ENCODE peak calls at places on chromosomes 11 and 22, in four cellular contexts. One of them, this sample, is unnamed.

GRCh38 chr22:44531487-44531886 is 33.5 kb upstream of the RTL6 start:
- DNase-seq in K562: no peak
- DNase-seq in GM12878: no peak
- DNase-seq in HepG2: no peak
- DNase-seq in this sample: no peak

GRCh38 chr11:57942808-57943207 is 80.9 kb upstream of the OR9Q1 start:
- DNase-seq in HepG2: no peak
- DNase-seq in GM12878: no peak
- DNase-seq in K562: no peak
- DNase-seq in this sample: no peak

GRCh38 chr22:47808886-47809620 is 1046.6 kb downstream of the TBC1D22A start:
- DNase-seq in GM12878: no peak
- DNase-seq in HepG2: no peak
- DNase-seq in K562: no peak
- DNase-seq in this sample: no peak

GRCh38 chr11:18705651-18706281 is 7.2 kb downstream of the TMEM86A start:
- DNase-seq in HepG2: no peak
- DNase-seq in K562: no peak
- DNase-seq in GM12878: no peak
- DNase-seq in this sample: peak

GRCh38 chr11:30811226-30811625 is 225.1 kb upstream of the MPPED2 start:
- DNase-seq in GM12878: no peak
- DNase-seq in HepG2: no peak
- DNase-seq in K562: no peak
- DNase-seq in this sample: no peak

GRCh38 chr11:97033178-97033577 is 643.4 kb downstream of the JRKL start:
- DNase-seq in GM12878: no peak
- DNase-seq in HepG2: no peak
- DNase-seq in K562: no peak
- DNase-seq in this sample: no peak

GRCh38 chr22:45763236-45763624 is 91.6 kb downstream of the ATXN10 start:
- DNase-seq in HepG2: no peak
- DNase-seq in K562: no peak
- DNase-seq in GM12878: no peak
- DNase-seq in this sample: no peak

GRCh38 chr11:125451400-125452124 is 44.5 kb downstream of the FEZ1 start:
- DNase-seq in HepG2: no peak
- DNase-seq in K562: peak
- DNase-seq in GM12878: no peak
- DNase-seq in this sample: peak

GRCh38 chr11:111634981-111635705 is 32.9 kb downstream of the SIK2 start:
- DNase-seq in HepG2: no peak
- DNase-seq in K562: peak
- DNase-seq in GM12878: no peak
- DNase-seq in this sample: no peak

GRCh38 chr11:131389582-131389981 is 19.2 kb downstream of the NTM start:
- DNase-seq in HepG2: no peak
- DNase-seq in GM12878: no peak
- DNase-seq in K562: no peak
- DNase-seq in this sample: no peak

GRCh38 chr11:13098890-13099289 is 89.8 kb downstream of the RASSF10 start:
- DNase-seq in HepG2: no peak
- DNase-seq in K562: no peak
- DNase-seq in GM12878: no peak
- DNase-seq in this sample: no peak

GRCh38 chr11:10107522-10107921 is 186.5 kb downstream of the SBF2 start:
- DNase-seq in HepG2: no peak
- DNase-seq in GM12878: no peak
- DNase-seq in K562: no peak
- DNase-seq in this sample: no peak

GRCh38 chr22:37176464-37177061 is 11.5 kb downstream of the C1QTNF6 start:
- DNase-seq in HepG2: no peak
- DNase-seq in K562: no peak
- DNase-seq in GM12878: no peak
- DNase-seq in this sample: no peak

GRCh38 chr22:37088750-37089408 is 20.6 kb downstream of the TMPRSS6 start:
- DNase-seq in HepG2: no peak
- DNase-seq in GM12878: no peak
- DNase-seq in K562: no peak
- DNase-seq in this sample: no peak

GRCh38 chr11:114709960-114710359 is 31.6 kb downstream of the NXPE2 start:
- DNase-seq in GM12878: no peak
- DNase-seq in HepG2: no peak
- DNase-seq in K562: no peak
- DNase-seq in this sample: no peak

GRCh38 chr11:69138265-69138664 is 17.5 kb upstream of the SMIM38 start:
- DNase-seq in K562: peak
- DNase-seq in GM12878: no peak
- DNase-seq in HepG2: no peak
- DNase-seq in this sample: no peak

GRCh38 chr11:130124096-130124495 is 35.5 kb upstream of the ST14 start:
- DNase-seq in GM12878: no peak
- DNase-seq in K562: no peak
- DNase-seq in HepG2: peak
- DNase-seq in this sample: no peak

GRCh38 chr22:29689872-29690213 is 30.0 kb upstream of the CABP7 start:
- DNase-seq in GM12878: no peak
- DNase-seq in HepG2: peak
- DNase-seq in K562: peak
- DNase-seq in this sample: peak

GRCh38 chr11:45042560-45042959 is 91.9 kb upstream of the TP53I11 start:
- DNase-seq in K562: no peak
- DNase-seq in HepG2: no peak
- DNase-seq in GM12878: no peak
- DNase-seq in this sample: no peak

GRCh38 chr22:47561115-47561675 is 798.7 kb downstream of the TBC1D22A start:
- DNase-seq in K562: no peak
- DNase-seq in HepG2: no peak
- DNase-seq in GM12878: no peak
- DNase-seq in this sample: no peak

GRCh38 chr22:41561335-41561734 is 525 bp downstream of the CSDC2 start:
- DNase-seq in K562: no peak
- DNase-seq in GM12878: no peak
- DNase-seq in HepG2: no peak
- DNase-seq in this sample: peak

GRCh38 chr22:23773247-23774113 is 831 bp downstream of the MMP11 start:
- DNase-seq in HepG2: no peak
- DNase-seq in K562: no peak
- DNase-seq in GM12878: no peak
- DNase-seq in this sample: peak

GRCh38 chr11:20363500-20364411 is at the start of gene HTATIP2:
- DNase-seq in K562: peak
- DNase-seq in HepG2: no peak
- DNase-seq in GM12878: no peak
- DNase-seq in this sample: peak
- TF ChIP-seq CBFB in K562: no peak
- TF ChIP-seq CBFB in HepG2: no peak
- TF ChIP-seq CBFB in GM12878: no peak
- TF ChIP-seq CBFB in this sample: no peak

DNA sequence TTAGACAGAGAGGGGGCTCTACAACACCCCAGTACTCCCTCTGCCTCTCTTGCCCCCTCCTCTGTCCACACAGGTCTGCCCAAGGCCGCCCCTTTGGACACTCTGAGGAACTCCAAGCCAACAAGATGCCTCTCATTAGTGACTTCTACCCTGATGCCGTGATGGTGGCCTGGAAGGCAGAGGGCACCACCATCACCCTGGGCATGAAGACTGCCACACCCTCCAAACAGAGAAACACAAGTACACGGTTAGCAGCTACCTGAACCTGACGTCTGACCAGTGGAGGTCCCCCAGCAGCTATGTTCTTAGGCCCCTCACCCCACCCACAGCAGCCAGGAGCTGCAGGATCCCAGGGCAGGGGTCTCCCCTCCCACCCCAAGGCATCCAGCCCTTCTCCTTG is 125.1 kb downstream of the MED15 start:
- DNase-seq in K562: no peak
- DNase-seq in HepG2: no peak
- DNase-seq in GM12878: no peak
- DNase-seq in this sample: no peak
- TF ChIP-seq CBFB in K562: no peak
- TF ChIP-seq CBFB in HepG2: no peak
- TF ChIP-seq CBFB in GM12878: no peak
- TF ChIP-seq CBFB in this sample: no peak

DNA sequence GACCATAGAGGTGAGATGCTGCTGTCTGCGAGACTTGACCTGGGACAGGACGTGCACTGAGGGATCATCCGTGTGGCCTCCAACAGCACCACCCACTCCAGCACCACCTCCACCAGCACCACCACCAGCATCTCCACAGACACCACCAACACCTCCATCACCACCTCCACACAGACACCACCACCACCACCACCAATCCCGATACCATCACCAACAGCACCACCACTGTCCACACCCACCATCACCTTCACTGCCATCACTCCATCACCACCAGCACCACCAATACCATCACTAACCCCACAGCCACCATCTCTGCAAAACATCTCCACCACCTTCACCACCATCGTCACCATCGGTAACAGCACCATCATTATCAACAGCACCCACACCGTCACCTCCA is 26.6 kb upstream of the SLC22A12 start:
- DNase-seq in HepG2: no peak
- DNase-seq in K562: no peak
- DNase-seq in GM12878: no peak
- DNase-seq in this sample: no peak
- TF ChIP-seq CBFB in HepG2: no peak
- TF ChIP-seq CBFB in K562: no peak
- TF ChIP-seq CBFB in GM12878: no peak
- TF ChIP-seq CBFB in this sample: no peak

GRCh38 chr11:126917531-126918204 is 82.9 kb downstream of the KIRREL3 start:
- DNase-seq in K562: peak
- DNase-seq in HepG2: no peak
- DNase-seq in GM12878: peak
- DNase-seq in this sample: no peak
- TF ChIP-seq CBFB in K562: no peak
- TF ChIP-seq CBFB in HepG2: no peak
- TF ChIP-seq CBFB in GM12878: no peak
- TF ChIP-seq CBFB in this sample: no peak

GRCh38 chr22:50289151-50289941 is 18.1 kb downstream of the PLXNB2 start:
- DNase-seq in HepG2: no peak
- DNase-seq in K562: no peak
- DNase-seq in GM12878: no peak
- DNase-seq in this sample: no peak

GRCh38 chr22:50294319-50294656 is 13.2 kb downstream of the PLXNB2 start:
- DNase-seq in GM12878: no peak
- DNase-seq in HepG2: no peak
- DNase-seq in K562: no peak
- DNase-seq in this sample: no peak

GRCh38 chr22:50289942-50290630 is 17.4 kb downstream of the PLXNB2 start:
- DNase-seq in K562: no peak
- DNase-seq in GM12878: no peak
- DNase-seq in HepG2: no peak
- DNase-seq in this sample: no peak

GRCh38 chr22:50293441-50294318 is 13.8 kb downstream of the PLXNB2 start:
- DNase-seq in K562: no peak
- DNase-seq in HepG2: peak
- DNase-seq in GM12878: no peak
- DNase-seq in this sample: peak

DNA sequence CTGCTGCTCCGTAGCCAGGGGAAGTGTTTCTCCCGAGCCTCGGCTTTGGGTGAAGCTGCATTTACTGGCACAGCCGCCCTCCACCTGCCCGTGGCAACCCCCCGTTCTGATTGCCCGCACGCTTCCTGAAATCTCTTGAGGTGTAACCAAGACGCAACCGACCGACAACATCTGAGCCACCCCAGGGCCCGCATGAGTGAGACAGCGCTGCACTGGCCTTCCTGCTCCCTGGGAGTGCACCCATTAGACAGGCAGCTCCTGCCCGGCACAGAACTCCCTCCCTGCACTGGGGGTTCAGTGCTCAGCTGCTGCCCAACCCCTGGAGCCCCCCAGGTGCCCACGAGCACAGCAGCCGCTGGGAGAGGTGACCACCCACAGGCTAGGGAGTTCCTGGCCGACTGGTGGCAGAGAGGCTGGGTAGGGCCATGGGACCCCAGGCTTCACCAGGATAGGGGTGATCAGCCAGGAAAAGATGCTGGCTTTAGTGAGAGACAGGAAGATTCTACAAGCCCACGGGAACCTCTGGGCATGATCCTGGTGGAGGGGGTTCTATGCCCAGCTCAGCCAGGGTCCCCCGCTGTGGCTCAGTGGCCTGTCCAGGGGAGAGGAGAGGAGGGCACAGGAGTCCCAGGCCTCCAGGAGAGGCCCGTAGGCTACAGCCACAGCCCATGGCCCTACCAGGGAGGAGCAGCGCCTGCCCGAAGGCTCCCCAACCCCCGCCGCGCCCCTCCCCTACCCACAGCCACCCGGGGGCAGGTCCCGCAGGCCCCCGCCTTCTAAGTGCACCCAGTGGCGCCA is 14.6 kb downstream of the PLXNB2 start:
- DNase-seq in HepG2: no peak
- DNase-seq in K562: no peak
- DNase-seq in GM12878: no peak
- DNase-seq in this sample: no peak
- TF ChIP-seq CBFB in HepG2: no peak
- TF ChIP-seq CBFB in K562: no peak
- TF ChIP-seq CBFB in GM12878: no peak
- TF ChIP-seq CBFB in this sample: no peak

GRCh38 chr22:21762712-21763581 is 27.4 kb upstream of the YPEL1 start:
- DNase-seq in K562: no peak
- DNase-seq in GM12878: no peak
- DNase-seq in HepG2: no peak
- DNase-seq in this sample: no peak

GRCh38 chr22:21766933-21767462 is 31.4 kb upstream of the YPEL1 start:
- DNase-seq in GM12878: no peak
- DNase-seq in K562: peak
- DNase-seq in HepG2: no peak
- DNase-seq in this sample: no peak

GRCh38 chr22:21761994-21762680 is 26.5 kb upstream of the YPEL1 start:
- DNase-seq in HepG2: no peak
- DNase-seq in K562: no peak
- DNase-seq in GM12878: no peak
- DNase-seq in this sample: no peak

GRCh38 chr22:21765909-21766529 is 30.4 kb upstream of the YPEL1 start:
- DNase-seq in K562: no peak
- DNase-seq in HepG2: no peak
- DNase-seq in GM12878: no peak
- DNase-seq in this sample: no peak

GRCh38 chr22:21764038-21764804 is 28.6 kb upstream of the YPEL1 start:
- DNase-seq in GM12878: no peak
- DNase-seq in HepG2: no peak
- DNase-seq in K562: no peak
- DNase-seq in this sample: no peak
- TF ChIP-seq CBFB in GM12878: no peak
- TF ChIP-seq CBFB in HepG2: no peak
- TF ChIP-seq CBFB in K562: no peak
- TF ChIP-seq CBFB in this sample: no peak